ENCODE peak calls at places on chromosome 6, in seven cellular contexts. L, S, Y, M, T, X and A are unnamed samples.

GRCh38 chr6:119938752-119939151 is 589.2 kb upstream of the MAN1A1 start:
- DNase-seq in X (no peak), L (no peak), T (no peak), M (no peak), S (no peak), Y (no peak), A (no peak)

GRCh38 chr6:126539022-126539421 is 199.1 kb downstream of the CENPW start:
- DNase-seq in Y (no peak), X (no peak), L (no peak), S (no peak), M (no peak), T (no peak), A (no peak)

GRCh38 chr6:169824021-169824420 is 72.6 kb downstream of the ERMARD start:
- DNase-seq in S (no peak), L (no peak), Y (no peak), M (no peak), X (no peak), T (no peak), A (no peak)

GRCh38 chr6:56644366-56644765 is 1.7 kb upstream of the DST start:
- DNase-seq in T (no peak), X (no peak), S (no peak), M (no peak), Y (no peak), L (no peak), A (no peak)

GRCh38 chr6:30740540-30740870 is 2.0 kb downstream of the FLOT1 start:
- DNase-seq in L (no peak), S (no peak), T (no peak), M (no peak), Y (no peak), X (no peak), A (no peak)

GRCh38 chr6:110491299-110491643 is 14.9 kb upstream of the SLC22A16 start:
- DNase-seq in M (no peak), T (no peak), Y (no peak), L (no peak), S (no peak), X (no peak), A (no peak)

GRCh38 chr6:166365806-166366205 is 16.9 kb downstream of the MPC1 start:
- DNase-seq in T (no peak), L (no peak), S (no peak), M (no peak), X (no peak), Y (no peak), A (no peak)

GRCh38 chr6:142474446-142475289 is 172.9 kb downstream of the ADGRG6 start:
- DNase-seq in S (peak), Y (no peak), X (no peak), M (no peak), T (no peak), L (peak), A (peak)

GRCh38 chr6:16769131-16769985 is 8.1 kb upstream of the ATXN1 start:
- DNase-seq in Y (no peak), M (peak), T (no peak), S (peak), X (peak), L (no peak), A (no peak)

GRCh38 chr6:135701426-135701825 is 150.1 kb upstream of the PDE7B start:
- DNase-seq in Y (no peak), L (no peak), S (no peak), M (no peak), T (no peak), X (no peak), A (no peak)